ENCODE peak calls at places on chromosomes 1 and 21, in four cellular contexts. A is OCI-LY7, Y is MM.1S, U is breast epithelium. P is an unnamed sample.
A peak's percentile ranks its signal among the peaks of the same experiment; 100 is the strongest.

GRCh38 chr1:156547434-156547833 is 24.9 kb downstream of the IQGAP3 start:
- DNase-seq in A (no peak), Y (no peak), U (no peak), P (no peak)

GRCh38 chr1:174871886-174872285 is 127.9 kb upstream of the CACYBP start:
- DNase-seq in A (no peak), Y (peak; percentile 19), U (no peak), P (no peak)

GRCh38 chr1:74010206-74010605 is 187.8 kb downstream of the LRRIQ3 start:
- DNase-seq in A (peak; percentile 4), Y (peak; percentile 74), U (no peak), P (no peak)

GRCh38 chr1:39213511-39214002 is 9.1 kb downstream of the MACF1 start:
- DNase-seq in A (no peak), Y (no peak), U (no peak), P (no peak)

GRCh38 chr1:52140633-52141512 is 1.0 kb upstream of the ZFYVE9 start:
- DNase-seq in A (no peak), Y (no peak), U (no peak), P (no peak)

GRCh38 chr1:21818661-21819060 is 6.6 kb downstream of the LDLRAD2 start:
- DNase-seq in A (peak; percentile 75), Y (peak; percentile 59), U (no peak), P (peak; percentile 86)

GRCh38 chr1:85607126-85607912 is 26.8 kb downstream of the CCN1 start:
- DNase-seq in A (no peak), Y (no peak), U (no peak), P (no peak)

GRCh38 chr1:46013566-46013965 is 118.9 kb downstream of the PIK3R3 start:
- DNase-seq in A (no peak), Y (no peak), U (no peak), P (no peak)

GRCh38 chr1:1666526-1666925 is 7.7 kb upstream of the CDK11B start:
- DNase-seq in A (no peak), Y (no peak), U (peak; percentile 22), P (no peak)

GRCh38 chr21:41302976-41303375 is 13.6 kb upstream of the FAM3B start:
- DNase-seq in A (no peak), Y (no peak), U (no peak), P (no peak)

GRCh38 chr1:109547412-109548320 is 749 bp upstream of the GNAI3 start:
- DNase-seq in A (peak; percentile 39), Y (peak; percentile 10), U (no peak), P (peak; percentile 12)

GRCh38 chr1:187689137-187689536 is 860.4 kb downstream of the PLA2G4A start:
- DNase-seq in A (no peak), Y (no peak), U (no peak), P (no peak)

GRCh38 chr1:3023994-3024393 is 2.7 kb downstream of the ACTRT2 start:
- DNase-seq in A (no peak), Y (no peak), U (peak; percentile 15), P (no peak)

GRCh38 chr1:40650075-40650474 is 15.4 kb downstream of the RIMS3 start:
- DNase-seq in A (peak; percentile 43), Y (no peak), U (no peak), P (peak; percentile 56)

GRCh38 chr1:204987689-204988088 is 55.3 kb upstream of the CNTN2 start:
- DNase-seq in A (no peak), Y (no peak), U (no peak), P (no peak)

GRCh38 chr1:204988201-204988600 is 54.8 kb upstream of the CNTN2 start:
- DNase-seq in A (no peak), Y (no peak), U (no peak), P (no peak)

GRCh38 chr1:204990721-204991341 is 52.2 kb upstream of the CNTN2 start:
- DNase-seq in A (no peak), Y (no peak), U (no peak), P (no peak)

GRCh38 chr1:204990059-204990664 is 52.9 kb upstream of the CNTN2 start:
- DNase-seq in A (no peak), Y (no peak), U (no peak), P (no peak)

GRCh38 chr1:204989266-204990058 is 53.5 kb upstream of the CNTN2 start:
- DNase-seq in A (peak; percentile 65), Y (peak; percentile 71), U (peak; percentile 70), P (peak; percentile 87)
- TF ChIP-seq CTCF in A (peak; percentile 91), Y (peak; percentile 99), U (peak; percentile 95), P (peak; percentile 92)

GRCh38 chr1:43358121-43358745 is 548 bp upstream of the CDC20 start:
- DNase-seq in A (peak; percentile 60), Y (peak; percentile 64), U (no peak), P (peak; percentile 71)
- TF ChIP-seq CTCF in A (peak; percentile 72), Y (peak; percentile 61), U (no peak), P (peak; percentile 44)

GRCh38 chr1:155267373-155267772 is 5.2 kb upstream of the SCAMP3 start:
- DNase-seq in A (no peak), Y (no peak), U (no peak), P (no peak)

GRCh38 chr1:155268630-155269029 is 4.7 kb downstream of the CLK2 start:
- DNase-seq in A (no peak), Y (no peak), U (no peak), P (no peak)

GRCh38 chr1:155272466-155273133 is 704 bp downstream of the CLK2 start:
- DNase-seq in A (no peak), Y (no peak), U (no peak), P (no peak)

GRCh38 chr1:155273134-155273982 is at the start of gene CLK2:
- DNase-seq in A (peak; percentile 97), Y (peak; percentile 100), U (peak; percentile 94), P (peak; percentile 97)

GRCh38 chr1:155269381-155269780 is 3.9 kb downstream of the CLK2 start:
- DNase-seq in A (no peak), Y (no peak), U (no peak), P (no peak)
- TF ChIP-seq CTCF in A (no peak), Y (no peak), U (no peak), P (no peak)

DNA sequence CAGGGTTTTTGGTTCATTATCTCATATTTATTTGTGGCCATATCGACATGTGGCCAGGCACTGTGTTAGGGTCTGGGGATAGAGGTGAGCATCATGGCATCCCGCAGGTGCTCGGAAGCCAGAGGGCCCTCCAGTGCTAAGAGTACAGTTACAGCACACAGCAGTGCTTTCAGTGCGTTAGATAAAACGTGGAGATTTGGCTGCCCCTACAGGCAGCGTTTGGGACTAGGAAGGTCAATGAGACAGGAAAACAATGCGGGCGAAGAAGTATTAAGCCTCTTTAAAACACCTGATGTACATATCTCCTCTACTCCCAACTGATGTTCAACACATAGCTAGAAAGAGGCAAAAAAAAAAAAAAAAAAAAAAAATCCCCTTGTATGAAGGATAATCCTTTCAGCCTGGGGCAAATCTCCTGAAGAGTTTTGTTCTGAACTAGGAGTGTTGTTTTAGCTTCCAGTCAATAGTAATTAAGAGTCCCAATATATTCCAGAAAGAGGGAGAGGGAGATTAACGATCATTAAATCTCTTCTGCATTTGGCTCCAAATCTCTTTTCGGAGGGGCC is 80.1 kb downstream of the CAPZB start:
- DNase-seq in A (no peak), Y (no peak), U (no peak), P (no peak)
- TF ChIP-seq CTCF in A (no peak), Y (no peak), U (no peak), P (no peak)

GRCh38 chr1:147509786-147510360 is 31.4 kb upstream of the BCL9 start:
- DNase-seq in A (no peak), Y (no peak), U (no peak), P (no peak)

GRCh38 chr1:147516157-147516917 is 25.0 kb upstream of the BCL9 start:
- DNase-seq in A (no peak), Y (no peak), U (no peak), P (no peak)

GRCh38 chr1:147514233-147514632 is 27.1 kb upstream of the BCL9 start:
- DNase-seq in A (no peak), Y (no peak), U (no peak), P (no peak)

GRCh38 chr1:147515046-147515869 is 26.0 kb upstream of the BCL9 start:
- DNase-seq in A (peak; percentile 40), Y (peak; percentile 49), U (no peak), P (no peak)
- TF ChIP-seq CTCF in A (peak; percentile 71), Y (peak; percentile 44), U (peak; percentile 18), P (no peak)

GRCh38 chr1:82759035-82759434 is 958.3 kb downstream of the ADGRL2 start:
- DNase-seq in A (no peak), Y (no peak), U (no peak), P (no peak)
- TF ChIP-seq CTCF in A (no peak), Y (no peak), U (no peak), P (no peak)

GRCh38 chr1:47594627-47595026 is 156.8 kb downstream of the FOXD2 start:
- DNase-seq in A (no peak), Y (no peak), U (no peak), P (no peak)
- TF ChIP-seq CTCF in A (no peak), Y (no peak), U (no peak), P (no peak)

DNA sequence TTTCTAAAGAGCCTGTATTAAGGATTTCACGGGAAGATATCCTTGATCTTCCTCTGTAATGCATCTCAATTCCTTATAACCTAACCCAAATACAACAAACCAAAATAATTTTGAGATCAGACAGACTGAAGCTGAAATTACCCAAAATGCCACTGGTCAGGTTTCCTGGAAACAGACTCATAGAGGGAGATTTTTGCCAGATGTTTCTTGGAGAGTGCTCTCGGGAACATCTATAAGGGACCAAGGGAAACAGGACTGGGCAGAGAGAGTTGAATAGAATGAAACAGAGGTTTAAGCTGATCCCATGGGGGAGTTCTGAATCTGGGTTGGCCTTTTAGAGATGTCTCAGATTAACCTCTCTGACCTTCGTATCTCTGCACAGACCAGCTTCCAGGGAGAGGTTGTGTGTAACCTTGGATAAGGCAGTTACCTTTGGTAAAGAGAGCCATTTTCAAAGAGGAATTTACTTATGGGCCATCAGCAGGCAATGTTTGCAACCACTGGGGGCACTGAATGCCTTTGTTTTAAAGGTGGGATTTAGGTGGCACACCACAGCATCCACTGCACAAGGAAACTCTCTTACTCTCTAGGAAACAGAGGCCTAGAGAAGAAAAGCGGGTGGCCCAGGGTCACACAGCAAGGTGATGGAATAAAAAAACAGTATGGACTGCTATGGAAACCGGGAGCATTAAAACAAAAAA is 130.8 kb upstream of the SGIP1 start:
- DNase-seq in A (peak; percentile 66), Y (no peak), U (no peak), P (no peak)
- TF ChIP-seq CTCF in A (peak; percentile 81), Y (peak; percentile 25), U (no peak), P (no peak)

GRCh38 chr1:92839442-92839841 is 7.6 kb downstream of the RPL5 start:
- DNase-seq in A (no peak), Y (no peak), U (no peak), P (no peak)
- TF ChIP-seq CTCF in A (no peak), Y (no peak), U (no peak), P (no peak)

P was measured in GM10248.